ENCODE peak calls at places on chromosomes 3 and 15, in six cellular contexts. T is Peyer's patch, Y is adrenal gland, F is tibial nerve, G is suprapubic skin, O is A549. H is an unnamed sample.
A peak's percentile ranks its signal among the peaks of the same experiment; 100 is the strongest.

GRCh38 chr15:49589030-49589429 is 31.6 kb downstream of the FAM227B start:
- DNase-seq in G (no peak), O (no peak), T (no peak), F (no peak), Y (no peak), H (no peak)

GRCh38 chr15:45200001-45200798 is 12.4 kb upstream of the SHF start:
- DNase-seq in T (peak; percentile 96), G (peak; percentile 98), O (peak; percentile 54), F (peak; percentile 100), Y (peak; percentile 96), H (peak; percentile 95)

GRCh38 chr3:128316456-128316855 is 150.2 kb downstream of the DNAJB8 start:
- DNase-seq in T (peak; percentile 48), Y (peak; percentile 12), O (no peak), G (no peak), F (no peak), H (peak; percentile 81)

GRCh38 chr3:155339052-155339451 is 45.6 kb upstream of the STRIT1 start:
- DNase-seq in Y (no peak), F (no peak), G (no peak), T (no peak), O (no peak), H (no peak)

GRCh38 chr3:191391873-191392808 is 61.8 kb upstream of the UTS2B start:
- DNase-seq in T (no peak), O (no peak), F (no peak), Y (no peak), G (no peak), H (no peak)

GRCh38 chr3:143078883-143079282 is 40.7 kb upstream of the CHST2 start:
- DNase-seq in O (no peak), T (no peak), F (no peak), G (no peak), Y (no peak), H (no peak)

GRCh38 chr3:5503136-5503535 is 315.6 kb downstream of the EDEM1 start:
- DNase-seq in Y (no peak), F (no peak), O (no peak), G (no peak), T (no peak), H (no peak)

GRCh38 chr3:19347701-19348100 is 199.4 kb downstream of the KCNH8 start:
- DNase-seq in F (no peak), T (no peak), O (no peak), Y (no peak), G (no peak), H (no peak)

GRCh38 chr3:122598556-122598955 is 21.1 kb downstream of the PARP15 start:
- DNase-seq in O (no peak), T (no peak), F (no peak), Y (no peak), G (no peak), H (no peak)

GRCh38 chr3:8204846-8205624 is 296.6 kb upstream of the LMCD1 start:
- DNase-seq in Y (no peak), F (no peak), G (no peak), T (no peak), O (no peak), H (no peak)

DNA sequence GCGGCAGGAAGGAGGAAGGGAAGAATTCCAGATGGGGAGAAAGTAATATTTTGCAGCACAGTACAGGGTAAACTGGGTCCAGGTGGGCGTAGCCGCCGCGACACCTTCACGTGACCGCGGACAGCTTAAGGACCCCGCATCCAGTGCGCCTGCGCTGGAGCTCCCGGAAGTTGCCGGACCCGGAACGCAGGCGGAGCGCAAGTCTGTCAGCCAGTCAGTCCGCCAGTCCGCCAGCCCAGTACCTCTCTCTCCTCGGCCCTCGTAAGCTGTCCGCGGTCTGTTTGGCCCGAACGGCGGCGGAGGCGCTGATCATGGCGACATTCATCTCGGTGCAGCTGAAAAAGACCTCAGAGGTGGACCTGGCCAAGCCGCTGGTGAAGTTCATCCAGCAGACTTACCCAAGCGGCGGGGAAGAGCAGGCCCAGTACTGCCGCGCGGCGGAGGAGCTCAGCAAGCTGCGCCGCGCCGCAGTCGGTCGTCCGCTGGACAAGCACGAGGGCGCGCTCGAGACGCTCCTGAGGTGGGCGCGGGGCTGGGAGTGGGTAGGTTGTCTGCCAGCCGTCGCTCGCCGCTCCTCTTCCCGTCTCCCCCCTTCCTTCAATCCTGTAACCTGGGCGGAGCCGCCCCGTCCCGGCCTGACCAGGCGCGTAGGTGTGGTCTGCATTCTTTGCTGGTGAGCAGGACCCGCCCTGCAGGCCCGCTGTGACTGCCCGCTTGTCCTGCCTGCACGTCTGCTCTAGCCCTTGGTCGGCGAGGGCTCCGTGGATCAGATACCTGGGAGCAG is at the start of gene PDCD6IP:
- DNase-seq in G (peak; percentile 96), O (peak; percentile 95), Y (peak; percentile 91), T (peak; percentile 96), F (peak; percentile 85), H (peak; percentile 98)
- TF ChIP-seq POLR2A in G (peak; percentile 85), O (peak; percentile 87), Y (peak; percentile 86), T (peak; percentile 96), F (peak; percentile 88), H (peak; percentile 79)

GRCh38 chr15:25233766-25234350 is 205.0 kb downstream of the UBE3A start:
- DNase-seq in O (no peak), F (no peak), Y (no peak), G (no peak), T (no peak), H (no peak)
- H3K9me3 ChIP-seq in O (no peaks in the 10 kb centered on the region), F (peaks cover 2% of the 10 kb centered on the region), Y (no peaks in the 10 kb centered on the region), G (peaks cover 22% of the 10 kb centered on the region), T (no peaks in the 10 kb centered on the region), H (no peaks in the 10 kb centered on the region)

GRCh38 chr3:51670053-51670666 is 892 bp upstream of the TEX264 start:
- DNase-seq in G (no peak), O (no peak), Y (no peak), T (no peak), F (no peak), H (no peak)

GRCh38 chr3:51671090-51672082 is at the start of gene TEX264:
- DNase-seq in T (peak; percentile 95), Y (peak; percentile 92), G (peak; percentile 89), O (peak; percentile 81), F (peak; percentile 70), H (peak; percentile 99)

GRCh38 chr3:51668756-51669155 is 2.3 kb upstream of the TEX264 start:
- DNase-seq in G (no peak), T (no peak), F (no peak), Y (no peak), O (no peak), H (no peak)

GRCh38 chr3:51670711-51671089 is 352 bp upstream of the TEX264 start:
- DNase-seq in Y (no peak), O (no peak), G (peak; percentile 95), F (no peak), T (no peak), H (no peak)

DNA sequence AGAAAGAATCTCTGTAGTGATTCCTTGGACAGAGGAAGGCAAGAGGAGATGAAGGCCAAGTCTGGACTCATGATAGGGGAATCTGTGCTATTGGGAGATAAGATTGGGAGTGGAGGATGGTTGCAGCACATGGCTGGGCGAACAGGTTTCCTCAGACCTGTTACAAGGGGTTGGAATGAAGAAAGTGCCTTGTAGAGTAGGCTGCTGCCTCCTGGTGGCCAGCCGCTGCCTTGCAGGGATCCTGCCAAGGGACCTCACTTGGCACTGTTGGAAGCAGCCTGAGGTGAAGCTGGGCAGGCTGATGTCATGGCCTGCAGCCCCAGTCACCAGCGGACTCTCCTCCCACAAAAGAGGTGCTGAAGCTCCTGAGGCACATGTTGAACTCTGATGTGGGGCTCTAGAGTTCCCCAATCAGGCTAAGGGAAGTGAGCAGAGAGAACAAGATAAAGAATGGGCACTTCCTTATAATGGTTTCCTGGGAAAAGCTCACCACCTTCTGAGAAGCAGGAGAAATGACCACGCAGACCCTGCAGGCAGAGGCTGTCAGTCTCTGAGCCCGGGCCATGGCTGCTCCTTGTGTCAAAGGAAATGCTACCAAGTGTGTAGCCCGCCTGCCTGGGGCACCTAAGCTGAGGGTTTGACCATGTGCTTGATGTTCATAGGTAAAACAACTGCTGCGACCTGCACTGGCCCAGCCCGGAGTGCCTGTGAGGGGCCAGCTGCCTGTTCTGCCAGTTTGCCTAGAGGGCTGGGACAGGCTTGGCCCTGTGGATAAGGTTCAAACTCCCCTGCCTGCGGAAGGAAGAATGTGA is 1.6 kb upstream of the TEX264 start:
- DNase-seq in Y (peak; percentile 86), T (peak; percentile 90), F (peak; percentile 94), O (peak; percentile 66), G (peak; percentile 93), H (peak; percentile 94)
- H3K27ac ChIP-seq in Y (no peak overlapping the region), T (no peak overlapping the region), F (peak overlapping the region; percentile 20), O (peak overlapping the region; percentile 63), G (no peak overlapping the region), H (no peak overlapping the region)

GRCh38 chr3:188264231-188265213 is 110.6 kb downstream of the LPP start:
- DNase-seq in F (peak; percentile 63), G (no peak), T (no peak), O (no peak), Y (no peak), H (no peak)

GRCh38 chr3:188267790-188268333 is 113.9 kb downstream of the LPP start:
- DNase-seq in T (no peak), F (no peak), G (no peak), O (no peak), Y (no peak), H (no peak)

GRCh38 chr3:188268336-188268735 is 114.4 kb downstream of the LPP start:
- DNase-seq in F (no peak), Y (no peak), G (no peak), O (no peak), T (no peak), H (no peak)

GRCh38 chr3:188269040-188269439 is 115.1 kb downstream of the LPP start:
- DNase-seq in G (no peak), T (no peak), F (no peak), Y (no peak), O (no peak), H (no peak)

DNA sequence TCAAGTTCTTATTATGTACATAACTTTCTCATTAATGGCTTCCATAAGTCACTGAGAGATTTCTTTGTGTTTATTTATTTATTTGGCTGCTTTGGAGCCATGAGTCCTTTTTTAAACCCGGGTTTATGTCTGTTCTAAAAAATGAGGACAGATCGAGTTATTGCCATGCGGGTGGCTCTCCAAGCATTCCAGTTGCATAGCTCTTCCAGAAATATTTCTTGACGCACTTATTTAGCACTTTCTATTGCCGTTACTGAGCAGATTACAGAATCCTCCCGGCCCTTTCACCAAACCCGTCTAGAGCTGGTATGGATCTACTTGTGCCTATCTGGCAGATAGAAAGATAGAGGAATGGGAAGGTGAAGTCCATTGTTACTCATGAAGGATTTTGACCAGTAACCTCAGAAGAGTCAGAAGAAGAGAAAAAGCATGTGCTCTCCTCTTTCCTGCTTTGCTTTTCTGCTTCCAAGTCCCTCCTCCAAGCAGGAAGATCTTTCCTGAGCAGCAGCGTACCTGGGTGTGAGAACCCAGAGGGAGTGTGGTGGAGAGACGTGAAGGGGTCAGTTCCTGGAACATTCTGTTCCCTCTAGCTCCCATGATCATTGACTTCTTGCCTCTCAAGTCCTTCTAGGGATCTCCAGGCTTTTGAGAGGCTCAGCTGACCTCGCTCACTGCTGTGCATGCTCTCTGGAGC is 112.8 kb downstream of the LPP start:
- DNase-seq in F (peak; percentile 57), Y (no peak), G (no peak), T (no peak), O (no peak), H (no peak)
- TF ChIP-seq POLR2A in F (peak; percentile 50), Y (no peak), G (peak; percentile 32), T (no peak), O (no peak), H (no peak)

DNA sequence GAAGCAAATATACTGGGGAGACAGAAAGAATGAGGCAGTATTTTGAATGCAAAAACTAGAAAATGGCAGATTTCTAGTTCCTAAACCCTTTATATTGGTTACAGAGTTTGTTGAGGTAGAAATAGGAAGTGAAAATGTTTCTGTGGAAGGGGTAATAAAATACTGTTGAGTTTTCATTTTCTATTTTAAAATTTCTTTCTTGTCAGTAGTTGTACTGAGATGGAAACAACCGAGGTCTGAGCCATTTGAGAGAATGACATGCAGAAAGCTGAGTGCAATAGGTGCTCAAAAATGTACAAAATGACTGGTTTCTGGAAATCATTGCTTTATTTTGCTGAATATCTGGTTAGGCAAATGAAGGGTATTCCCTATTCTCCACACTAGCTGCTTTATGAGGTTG is 361.4 kb downstream of the CHL1 start:
- DNase-seq in F (no peak), T (no peak), Y (no peak), G (no peak), O (no peak), H (no peak)
- H3K9me3 ChIP-seq in F (no peaks in the 10 kb centered on the region), T (no peaks in the 10 kb centered on the region), Y (no peaks in the 10 kb centered on the region), G (no peaks in the 10 kb centered on the region), O (no peaks in the 10 kb centered on the region), H (no peaks in the 10 kb centered on the region)